ENCODE peak calls at places on chromosomes 6 and 20, in six cellular contexts. One of them, this sample, is unnamed. For H3K79me1, the result is how much of the 10 kb centered on the place peaks cover.

GRCh38 chr6:2275207-2275891 is 29.9 kb upstream of the GMDS start:
- DNase-seq in H9: no peak
- DNase-seq in IMR-90: peak
- DNase-seq in trophoblast cell: no peak
- DNase-seq in neuronal stem cell: no peak
- DNase-seq in H1: no peak
- DNase-seq in this sample: peak

GRCh38 chr20:22460803-22461202 is 123.6 kb downstream of the FOXA2 start:
- DNase-seq in H9: no peak
- DNase-seq in IMR-90: no peak
- DNase-seq in trophoblast cell: no peak
- DNase-seq in neuronal stem cell: no peak
- DNase-seq in H1: no peak
- DNase-seq in this sample: no peak

GRCh38 chr6:116221931-116222330 is 31.9 kb downstream of the TSPYL4 start:
- DNase-seq in H9: no peak
- DNase-seq in IMR-90: peak
- DNase-seq in trophoblast cell: no peak
- DNase-seq in neuronal stem cell: no peak
- DNase-seq in H1: no peak
- DNase-seq in this sample: no peak

GRCh38 chr6:35413911-35414310 is 38.2 kb upstream of the FANCE start:
- DNase-seq in H9: no peak
- DNase-seq in IMR-90: no peak
- DNase-seq in trophoblast cell: no peak
- DNase-seq in neuronal stem cell: no peak
- DNase-seq in H1: no peak
- DNase-seq in this sample: no peak

GRCh38 chr6:142737368-142738060 is 207.5 kb downstream of the HIVEP2 start:
- DNase-seq in H9: no peak
- DNase-seq in IMR-90: peak
- DNase-seq in trophoblast cell: no peak
- DNase-seq in neuronal stem cell: no peak
- DNase-seq in H1: no peak
- DNase-seq in this sample: peak

GRCh38 chr6:89071036-89071435 is 9.5 kb upstream of the PNRC1 start:
- DNase-seq in H9: no peak
- DNase-seq in IMR-90: no peak
- DNase-seq in trophoblast cell: no peak
- DNase-seq in neuronal stem cell: no peak
- DNase-seq in H1: no peak
- DNase-seq in this sample: no peak

GRCh38 chr20:2805682-2806350 is 5.4 kb upstream of the CPXM1 start:
- DNase-seq in H9: peak
- DNase-seq in IMR-90: peak
- DNase-seq in trophoblast cell: no peak
- DNase-seq in neuronal stem cell: no peak
- DNase-seq in H1: no peak
- DNase-seq in this sample: no peak

GRCh38 chr6:42088101-42088591 is 37.8 kb downstream of the TAF8 start:
- DNase-seq in H9: no peak
- DNase-seq in IMR-90: peak
- DNase-seq in trophoblast cell: no peak
- DNase-seq in neuronal stem cell: no peak
- DNase-seq in H1: no peak
- DNase-seq in this sample: peak

GRCh38 chr20:32764000-32764960 is 2.1 kb downstream of the DNMT3B start:
- DNase-seq in H9: peak
- DNase-seq in IMR-90: no peak
- DNase-seq in trophoblast cell: no peak
- DNase-seq in neuronal stem cell: no peak
- DNase-seq in H1: peak
- DNase-seq in this sample: no peak

GRCh38 chr6:36804549-36804948 is 34.7 kb downstream of the CPNE5 start:
- DNase-seq in H9: no peak
- DNase-seq in IMR-90: no peak
- DNase-seq in trophoblast cell: no peak
- DNase-seq in neuronal stem cell: no peak
- DNase-seq in H1: no peak
- DNase-seq in this sample: no peak

GRCh38 chr6:155030148-155030720 is 35.1 kb downstream of the TIAM2 start:
- DNase-seq in H9: no peak
- DNase-seq in IMR-90: no peak
- DNase-seq in trophoblast cell: no peak
- DNase-seq in neuronal stem cell: no peak
- DNase-seq in H1: no peak
- DNase-seq in this sample: no peak

GRCh38 chr20:11989018-11989771 is 71.5 kb downstream of the BTBD3 start:
- DNase-seq in H9: no peak
- DNase-seq in IMR-90: no peak
- DNase-seq in trophoblast cell: no peak
- DNase-seq in neuronal stem cell: no peak
- DNase-seq in H1: no peak
- DNase-seq in this sample: no peak

GRCh38 chr6:130771741-130772140 is 55.5 kb upstream of the SMLR1 start:
- DNase-seq in H9: no peak
- DNase-seq in IMR-90: no peak
- DNase-seq in trophoblast cell: no peak
- DNase-seq in neuronal stem cell: no peak
- DNase-seq in H1: no peak
- DNase-seq in this sample: no peak

GRCh38 chr6:82906489-82906888 is 159.2 kb downstream of the UBE3D start:
- DNase-seq in H9: no peak
- DNase-seq in IMR-90: peak
- DNase-seq in trophoblast cell: no peak
- DNase-seq in neuronal stem cell: no peak
- DNase-seq in H1: no peak
- DNase-seq in this sample: peak

GRCh38 chr6:152636675-152637421 is at the start of gene SYNE1:
- DNase-seq in H9: peak
- DNase-seq in IMR-90: peak
- DNase-seq in trophoblast cell: peak
- DNase-seq in neuronal stem cell: peak
- DNase-seq in H1: no peak
- DNase-seq in this sample: peak

GRCh38 chr6:119129148-119129967 is 50.9 kb upstream of the FAM184A start:
- DNase-seq in H9: peak
- DNase-seq in IMR-90: peak
- DNase-seq in trophoblast cell: peak
- DNase-seq in neuronal stem cell: peak
- DNase-seq in H1: no peak
- DNase-seq in this sample: peak

GRCh38 chr20:19603390-19603753 is 154.7 kb upstream of the RIN2 start:
- DNase-seq in H9: no peak
- DNase-seq in IMR-90: no peak
- DNase-seq in trophoblast cell: no peak
- DNase-seq in neuronal stem cell: no peak
- DNase-seq in H1: no peak
- DNase-seq in this sample: no peak

GRCh38 chr20:60804240-60804917 is 447.7 kb upstream of the CDH4 start:
- DNase-seq in H9: peak
- DNase-seq in IMR-90: no peak
- DNase-seq in trophoblast cell: no peak
- DNase-seq in neuronal stem cell: no peak
- DNase-seq in H1: peak
- DNase-seq in this sample: no peak

GRCh38 chr6:45613678-45614077 is 235.9 kb upstream of the SUPT3H start:
- DNase-seq in H9: no peak
- DNase-seq in IMR-90: peak
- DNase-seq in trophoblast cell: no peak
- DNase-seq in neuronal stem cell: no peak
- DNase-seq in H1: no peak
- DNase-seq in this sample: peak

GRCh38 chr6:129183039-129183438 is 300.1 kb downstream of the LAMA2 start:
- DNase-seq in H9: no peak
- DNase-seq in IMR-90: no peak
- DNase-seq in trophoblast cell: no peak
- DNase-seq in neuronal stem cell: no peak
- DNase-seq in H1: no peak
- DNase-seq in this sample: no peak

GRCh38 chr6:111150577-111150976 is 63.3 kb downstream of the SLC16A10 start:
- DNase-seq in H9: no peak
- DNase-seq in IMR-90: no peak
- DNase-seq in trophoblast cell: no peak
- DNase-seq in neuronal stem cell: no peak
- DNase-seq in H1: no peak
- DNase-seq in this sample: no peak

GRCh38 chr20:32538526-32538918 is 46.6 kb downstream of the NOL4L start:
- DNase-seq in H9: peak
- DNase-seq in IMR-90: no peak
- DNase-seq in trophoblast cell: no peak
- DNase-seq in neuronal stem cell: no peak
- DNase-seq in H1: no peak
- DNase-seq in this sample: no peak

GRCh38 chr20:58091810-58092209 is 136.6 kb downstream of the ANKRD60 start:
- DNase-seq in H9: no peak
- DNase-seq in IMR-90: no peak
- DNase-seq in trophoblast cell: no peak
- DNase-seq in neuronal stem cell: no peak
- DNase-seq in H1: no peak
- DNase-seq in this sample: no peak

GRCh38 chr20:62961310-62961783 is 8.8 kb downstream of the SLC17A9 start:
- DNase-seq in H9: peak
- DNase-seq in IMR-90: no peak
- DNase-seq in trophoblast cell: no peak
- DNase-seq in neuronal stem cell: no peak
- DNase-seq in H1: no peak
- DNase-seq in this sample: no peak

GRCh38 chr6:111030008-111031006 is 48.5 kb downstream of the RPF2 start:
- DNase-seq in H9: no peak
- DNase-seq in IMR-90: no peak
- DNase-seq in trophoblast cell: no peak
- DNase-seq in neuronal stem cell: no peak
- DNase-seq in H1: no peak
- DNase-seq in this sample: no peak

GRCh38 chr20:17650301-17650761 is 31.7 kb downstream of the RRBP1 start:
- DNase-seq in H9: no peak
- DNase-seq in IMR-90: no peak
- DNase-seq in trophoblast cell: no peak
- DNase-seq in neuronal stem cell: no peak
- DNase-seq in H1: no peak
- DNase-seq in this sample: no peak
- H3K79me1 ChIP-seq in H9: under half
- H3K79me1 ChIP-seq in IMR-90: half or more
- H3K79me1 ChIP-seq in trophoblast cell: under half
- H3K79me1 ChIP-seq in neuronal stem cell: under half
- H3K79me1 ChIP-seq in H1: under half
- H3K79me1 ChIP-seq in this sample: under half

DNA sequence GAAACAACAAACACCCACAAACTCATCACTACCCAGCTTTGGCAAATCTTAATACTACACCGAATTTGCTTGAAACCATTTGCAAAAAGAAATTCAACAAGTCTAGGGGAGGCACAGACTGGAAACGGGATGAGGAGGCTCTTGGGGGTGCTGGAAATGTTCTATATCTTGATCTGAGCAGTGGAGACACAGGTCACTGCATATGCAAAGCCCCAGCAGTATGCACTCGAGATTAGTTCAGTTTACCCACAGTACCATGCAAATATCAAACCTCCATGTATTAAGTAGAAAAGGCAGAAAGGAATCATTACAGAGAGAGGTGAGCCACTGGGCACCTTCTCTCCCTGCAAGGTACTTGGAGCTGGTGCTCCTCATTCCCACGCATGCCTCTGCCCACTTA is 75.9 kb downstream of the PREX1 start:
- DNase-seq in H9: no peak
- DNase-seq in IMR-90: no peak
- DNase-seq in trophoblast cell: no peak
- DNase-seq in neuronal stem cell: no peak
- DNase-seq in H1: no peak
- DNase-seq in this sample: no peak
- H3K79me1 ChIP-seq in H9: under half
- H3K79me1 ChIP-seq in IMR-90: under half
- H3K79me1 ChIP-seq in trophoblast cell: under half
- H3K79me1 ChIP-seq in neuronal stem cell: under half
- H3K79me1 ChIP-seq in H1: under half
- H3K79me1 ChIP-seq in this sample: under half

DNA sequence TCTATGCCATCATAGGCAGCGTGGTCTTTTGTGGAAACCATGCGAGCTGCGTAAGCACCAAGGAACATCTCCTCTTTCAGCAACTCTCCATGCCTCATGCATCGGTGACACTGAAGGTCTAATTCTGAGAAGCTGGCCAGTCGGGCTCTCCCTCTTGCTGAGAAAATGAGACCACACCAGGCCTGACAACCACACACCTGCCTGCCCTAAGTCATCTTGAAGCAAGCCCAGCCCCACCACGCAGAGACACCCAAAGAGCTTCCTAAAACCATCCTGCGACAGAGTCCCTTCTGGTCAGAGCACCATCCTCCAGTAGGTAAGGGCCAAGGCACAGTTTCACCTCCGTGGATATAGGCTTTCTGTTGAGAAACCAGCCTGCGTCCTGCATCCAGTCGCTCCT is 26.6 kb downstream of the PREX1 start:
- DNase-seq in H9: no peak
- DNase-seq in IMR-90: no peak
- DNase-seq in trophoblast cell: no peak
- DNase-seq in neuronal stem cell: no peak
- DNase-seq in H1: no peak
- DNase-seq in this sample: no peak
- H3K79me1 ChIP-seq in H9: under half
- H3K79me1 ChIP-seq in IMR-90: under half
- H3K79me1 ChIP-seq in trophoblast cell: under half
- H3K79me1 ChIP-seq in neuronal stem cell: under half
- H3K79me1 ChIP-seq in H1: under half
- H3K79me1 ChIP-seq in this sample: under half

GRCh38 chr20:48763183-48764030 is 64.4 kb downstream of the PREX1 start:
- DNase-seq in H9: no peak
- DNase-seq in IMR-90: no peak
- DNase-seq in trophoblast cell: no peak
- DNase-seq in neuronal stem cell: peak
- DNase-seq in H1: no peak
- DNase-seq in this sample: no peak

GRCh38 chr20:48769111-48769879 is 58.5 kb downstream of the PREX1 start:
- DNase-seq in H9: no peak
- DNase-seq in IMR-90: no peak
- DNase-seq in trophoblast cell: peak
- DNase-seq in neuronal stem cell: no peak
- DNase-seq in H1: no peak
- DNase-seq in this sample: no peak

GRCh38 chr20:48767269-48767960 is 60.4 kb downstream of the PREX1 start:
- DNase-seq in H9: no peak
- DNase-seq in IMR-90: no peak
- DNase-seq in trophoblast cell: no peak
- DNase-seq in neuronal stem cell: no peak
- DNase-seq in H1: no peak
- DNase-seq in this sample: no peak

GRCh38 chr20:48765359-48765758 is 62.4 kb downstream of the PREX1 start:
- DNase-seq in H9: no peak
- DNase-seq in IMR-90: no peak
- DNase-seq in trophoblast cell: no peak
- DNase-seq in neuronal stem cell: no peak
- DNase-seq in H1: no peak
- DNase-seq in this sample: no peak

DNA sequence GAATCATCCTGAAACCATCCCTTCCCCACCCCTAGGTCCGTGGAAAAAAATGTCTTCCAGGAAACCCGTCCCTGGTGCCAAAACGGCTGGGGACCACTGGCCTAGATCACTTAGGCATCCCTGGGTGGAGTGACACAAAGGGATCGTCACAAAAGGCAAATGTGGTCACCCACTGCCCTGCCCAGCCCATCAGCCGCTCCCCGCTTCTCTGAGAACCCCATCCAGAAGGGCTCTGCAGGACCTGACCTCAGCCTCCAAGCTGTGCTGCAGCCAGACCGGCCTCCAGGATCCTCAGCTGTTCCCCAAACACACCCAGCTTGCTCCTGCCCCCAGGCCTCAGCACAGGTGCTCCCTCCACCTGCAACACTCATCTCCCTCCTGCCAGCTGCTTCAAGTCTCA is 61.6 kb downstream of the PREX1 start:
- DNase-seq in H9: no peak
- DNase-seq in IMR-90: no peak
- DNase-seq in trophoblast cell: no peak
- DNase-seq in neuronal stem cell: no peak
- DNase-seq in H1: no peak
- DNase-seq in this sample: no peak
- H3K79me1 ChIP-seq in H9: under half
- H3K79me1 ChIP-seq in IMR-90: under half
- H3K79me1 ChIP-seq in trophoblast cell: under half
- H3K79me1 ChIP-seq in neuronal stem cell: under half
- H3K79me1 ChIP-seq in H1: under half
- H3K79me1 ChIP-seq in this sample: under half